ENCODE peak calls at places on chromosomes 12 and 14, in ten cellular contexts. J is ELF-1, Z is AG04450, V is activated T-cell treated with anti-CD3 and anti-CD28 coated beads for 1 hour, R is memory B cell, N is HFFc6, P is skeletal muscle cell, M is EL, D is RPMI8226, L is adipocyte. W is an unnamed sample.

GRCh38 chr14:103931422-103931821 is 3.2 kb downstream of the TDRD9 start:
- DNase-seq in L (no peak), M (no peak), D (no peak), J (no peak), P (no peak), R (no peak), Z (no peak), N (no peak), V (no peak), W (no peak)

GRCh38 chr12:72872986-72873385 is 600.8 kb downstream of the TRHDE start:
- DNase-seq in R (no peak), L (no peak), D (no peak), Z (no peak), N (no peak), M (no peak), P (no peak), J (peak), V (no peak), W (no peak)

GRCh38 chr12:82182601-82183000 is 175.6 kb downstream of the CCDC59 start:
- DNase-seq in V (no peak), D (no peak), J (no peak), M (peak), N (no peak), L (peak), Z (no peak), P (no peak), R (no peak), W (peak)

GRCh38 chr12:108302471-108303311 is 36.4 kb downstream of the CMKLR1 start:
- DNase-seq in Z (no peak), P (no peak), R (no peak), V (no peak), D (no peak), L (peak), J (peak), M (peak), N (no peak), W (no peak)

GRCh38 chr14:64692597-64693350 is 11.4 kb upstream of the PLEKHG3 start:
- DNase-seq in J (no peak), N (no peak), M (no peak), Z (no peak), V (no peak), D (no peak), L (no peak), P (no peak), R (no peak), W (peak)

GRCh38 chr12:98243190-98243589 is 272.2 kb upstream of the TMPO start:
- DNase-seq in R (no peak), P (no peak), L (no peak), D (no peak), J (no peak), N (no peak), M (no peak), Z (no peak), V (no peak), W (no peak)

GRCh38 chr12:114547636-114548035 is 136.3 kb downstream of the TBX3 start:
- DNase-seq in R (no peak), L (no peak), M (no peak), V (no peak), D (no peak), J (no peak), N (no peak), Z (no peak), P (no peak), W (no peak)

GRCh38 chr12:121060149-121061001 is 21.3 kb upstream of the OASL start:
- DNase-seq in V (peak), L (peak), Z (no peak), J (peak), M (peak), N (peak), D (peak), P (no peak), R (peak), W (peak)

GRCh38 chr12:2794261-2794735 is 472 bp upstream of the FKBP4 start:
- DNase-seq in D (no peak), N (peak), V (no peak), L (no peak), P (no peak), M (no peak), R (no peak), Z (no peak), J (no peak), W (no peak)

GRCh38 chr14:57291692-57292647 is 23.2 kb downstream of the AP5M1 start:
- DNase-seq in D (no peak), M (no peak), Z (no peak), N (no peak), R (no peak), V (no peak), P (no peak), J (no peak), L (no peak), W (no peak)

GRCh38 chr14:51079489-51079888 is 15.4 kb downstream of the TRIM9 start:
- DNase-seq in D (no peak), V (no peak), L (no peak), J (no peak), Z (no peak), M (no peak), P (no peak), R (no peak), N (no peak), W (no peak)

W was measured in NCI-H226.